ENCODE peak calls at places on chromosomes 11 and 22, in eight cellular contexts. O, V, X, J, B, H, C and G are unnamed samples.

GRCh38 chr11:3357994-3358676 is 20.8 kb downstream of the ZNF195 start:
- DNase-seq in O (no peak), V (no peak), X (no peak), J (no peak), B (no peak), H (no peak), C (no peak), G (no peak)

GRCh38 chr11:66414120-66414934 is 6.5 kb upstream of the NPAS4 start:
- DNase-seq in O (no peak), V (no peak), X (no peak), J (no peak), B (no peak), H (no peak), C (no peak), G (no peak)

GRCh38 chr22:30547188-30547587 is 647 bp upstream of the SEC14L6 start:
- DNase-seq in O (no peak), V (no peak), X (no peak), J (no peak), B (no peak), H (no peak), C (no peak), G (no peak)

GRCh38 chr11:10272132-10272531 is 21.9 kb downstream of the SBF2 start:
- DNase-seq in O (no peak), V (no peak), X (no peak), J (peak), B (no peak), H (no peak), C (no peak), G (no peak)

GRCh38 chr11:65297026-65297667 is 17.5 kb upstream of the CDC42EP2 start:
- DNase-seq in O (no peak), V (no peak), X (no peak), J (no peak), B (no peak), H (no peak), C (no peak), G (no peak)

GRCh38 chr11:69587454-69588081 is 53.4 kb upstream of the CCND1 start:
- DNase-seq in O (no peak), V (no peak), X (no peak), J (peak), B (peak), H (peak), C (no peak), G (no peak)

GRCh38 chr11:68040957-68041591 is 2.2 kb downstream of the TCIRG1 start:
- DNase-seq in O (no peak), V (no peak), X (no peak), J (no peak), B (no peak), H (no peak), C (no peak), G (peak)

GRCh38 chr11:102269927-102270326 is 47.4 kb upstream of the BIRC3 start:
- DNase-seq in O (no peak), V (no peak), X (no peak), J (peak), B (peak), H (no peak), C (no peak), G (no peak)

GRCh38 chr11:43549624-43550023 is 130.9 kb upstream of the HSD17B12 start:
- DNase-seq in O (no peak), V (no peak), X (no peak), J (no peak), B (no peak), H (no peak), C (no peak), G (no peak)